ENCODE peak calls at places on chromosomes 13 and 19, in eight cellular contexts. I, M, H, A, R, V, C and T are unnamed samples.

GRCh38 chr13:88908896-88909535 is 1237.8 kb downstream of the SLITRK5 start:
- DNase-seq in M (no peak), R (no peak), I (no peak), H (no peak), V (no peak), C (no peak), A (no peak), T (peak; percentile 12)

GRCh38 chr13:53545340-53545941 is 516.8 kb downstream of the OLFM4 start:
- DNase-seq in R (no peak), M (no peak), A (no peak), C (no peak), V (no peak), H (no peak), I (peak; percentile 25), T (no peak)

GRCh38 chr13:42041017-42041683 is 7.3 kb upstream of the DGKH start:
- DNase-seq in H (peak; percentile 22), R (peak; percentile 41), I (no peak), A (peak; percentile 60), V (peak; percentile 73), C (no peak), M (no peak), T (no peak)

GRCh38 chr19:38196948-38197656 is 26.9 kb downstream of the DPF1 start:
- DNase-seq in V (no peak), H (no peak), M (no peak), C (no peak), I (no peak), R (no peak), A (no peak), T (no peak)

GRCh38 chr19:38044267-38045111 is 137.5 kb downstream of the SIPA1L3 start:
- DNase-seq in R (no peak), I (no peak), M (no peak), V (no peak), C (no peak), H (no peak), A (no peak), T (no peak)

GRCh38 chr13:26664942-26665341 is 95.6 kb downstream of the GPR12 start:
- DNase-seq in M (no peak), I (no peak), C (no peak), H (no peak), A (no peak), V (no peak), R (no peak), T (no peak)

GRCh38 chr13:33110386-33110712 is 94.1 kb downstream of the KL start:
- DNase-seq in V (no peak), C (no peak), I (no peak), H (no peak), A (no peak), M (no peak), R (no peak), T (no peak)

GRCh38 chr19:53894736-53895135 is 12.7 kb downstream of the PRKCG start:
- DNase-seq in I (no peak), R (no peak), M (no peak), C (no peak), A (no peak), V (no peak), H (no peak), T (no peak)

GRCh38 chr13:112072531-112073244 is 5.7 kb downstream of the SOX1 start:
- DNase-seq in V (no peak), R (no peak), M (no peak), A (no peak), C (no peak), H (no peak), I (no peak), T (no peak)

GRCh38 chr13:46058268-46058667 is 5.7 kb upstream of the ZC3H13 start:
- DNase-seq in C (no peak), H (no peak), A (no peak), V (no peak), R (no peak), I (no peak), M (no peak), T (no peak)

GRCh38 chr19:27774827-27775226 is 1438.1 kb downstream of the UQCRFS1 start:
- DNase-seq in C (no peak), M (peak; percentile 18), H (peak; percentile 72), I (no peak), V (no peak), A (no peak), R (no peak), T (no peak)

GRCh38 chr19:8552810-8553209 is 24.4 kb downstream of the MYO1F start:
- DNase-seq in C (no peak), H (peak; percentile 35), R (no peak), M (peak; percentile 58), I (peak; percentile 10), V (no peak), A (no peak), T (no peak)

GRCh38 chr13:50686547-50686946 is 156.9 kb downstream of the DLEU7 start:
- DNase-seq in R (no peak), A (no peak), H (no peak), V (no peak), I (no peak), C (no peak), M (no peak), T (no peak)

GRCh38 chr13:75305057-75305456 is 176.9 kb downstream of the TBC1D4 start:
- DNase-seq in H (no peak), R (peak; percentile 58), V (no peak), A (no peak), C (no peak), M (no peak), I (no peak), T (no peak)

GRCh38 chr13:29855009-29855408 is 4.6 kb upstream of the UBL3 start:
- DNase-seq in H (no peak), R (no peak), V (no peak), A (no peak), M (no peak), C (no peak), I (no peak), T (no peak)

GRCh38 chr19:55212447-55212846 is 3.1 kb upstream of the PTPRH start:
- DNase-seq in C (no peak), I (no peak), R (no peak), M (peak; percentile 64), A (no peak), V (peak; percentile 67), H (peak; percentile 66), T (no peak)

DNA sequence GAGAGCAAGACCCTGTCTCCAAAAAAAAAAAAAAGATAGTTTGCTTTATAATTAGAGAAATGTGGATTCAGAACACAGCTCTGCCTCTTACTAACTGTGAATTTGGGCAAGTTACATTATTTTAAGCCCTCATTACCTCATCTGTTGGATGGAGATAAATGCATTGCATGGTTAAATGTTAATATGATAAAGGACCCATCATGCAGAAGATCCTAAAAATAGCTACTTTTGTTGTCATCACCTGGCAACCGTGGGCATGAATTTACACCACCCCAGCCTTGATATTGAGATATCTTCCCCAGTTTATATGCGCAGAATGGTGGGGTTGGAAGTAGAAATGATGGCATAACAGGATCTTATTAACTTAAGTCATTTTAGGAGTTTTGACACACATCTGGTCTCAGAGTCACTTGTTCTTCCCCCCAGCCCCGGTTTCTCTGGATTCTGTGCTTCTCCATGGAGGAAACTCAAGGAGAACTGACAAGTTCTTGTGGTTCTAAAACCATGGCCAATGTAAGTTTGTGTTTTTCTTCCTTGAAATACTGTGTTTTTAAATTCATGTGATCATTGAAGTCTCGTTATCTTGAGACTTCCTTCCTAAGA is 8.9 kb downstream of the ZNF546 start:
- DNase-seq in M (no peak), I (no peak), V (no peak), R (no peak), C (no peak), H (no peak), A (no peak), T (no peak)
- TF ChIP-seq POLR2A in M (no peak), I (no peak), V (no peak), R (no peak), C (no peak), H (no peak), A (no peak), T (no peak)

GRCh38 chr19:42406111-42406510 is 16.0 kb upstream of the CNFN start:
- DNase-seq in M (no peak), A (no peak), V (no peak), I (no peak), R (no peak), H (no peak), C (no peak), T (no peak)
- H3K36me3 ChIP-seq in M (no peaks in the 10 kb centered on the region), A (no peaks in the 10 kb centered on the region), V (no peaks in the 10 kb centered on the region), I (no peaks in the 10 kb centered on the region), R (no peaks in the 10 kb centered on the region), H (no peaks in the 10 kb centered on the region), C (peaks cover 18% of the 10 kb centered on the region), T (no peaks in the 10 kb centered on the region)

GRCh38 chr13:80069374-80069773 is 271.6 kb downstream of the SPRY2 start:
- DNase-seq in A (no peak), V (no peak), C (no peak), R (no peak), I (no peak), M (no peak), H (no peak), T (no peak)
- TF ChIP-seq EP300 in A (no peak), V (no peak), C (no peak), R (no peak), I (no peak), M (no peak), H (no peak), T (no peak)

GRCh38 chr13:113835461-113836274 is 28.2 kb downstream of the GAS6 start:
- DNase-seq in R (no peak), M (no peak), H (no peak), V (no peak), C (no peak), A (no peak), I (no peak), T (no peak)

GRCh38 chr13:113838711-113839201 is 25.1 kb downstream of the GAS6 start:
- DNase-seq in V (no peak), A (no peak), H (no peak), R (no peak), I (no peak), M (no peak), C (no peak), T (no peak)

GRCh38 chr13:113839536-113840204 is 24.2 kb downstream of the GAS6 start:
- DNase-seq in I (no peak), R (no peak), A (peak; percentile 81), V (peak; percentile 81), H (no peak), C (no peak), M (no peak), T (no peak)

GRCh38 chr13:113836917-113837553 is 26.8 kb downstream of the GAS6 start:
- DNase-seq in A (peak; percentile 66), V (no peak), C (no peak), I (no peak), R (peak; percentile 65), M (no peak), H (no peak), T (peak; percentile 68)

DNA sequence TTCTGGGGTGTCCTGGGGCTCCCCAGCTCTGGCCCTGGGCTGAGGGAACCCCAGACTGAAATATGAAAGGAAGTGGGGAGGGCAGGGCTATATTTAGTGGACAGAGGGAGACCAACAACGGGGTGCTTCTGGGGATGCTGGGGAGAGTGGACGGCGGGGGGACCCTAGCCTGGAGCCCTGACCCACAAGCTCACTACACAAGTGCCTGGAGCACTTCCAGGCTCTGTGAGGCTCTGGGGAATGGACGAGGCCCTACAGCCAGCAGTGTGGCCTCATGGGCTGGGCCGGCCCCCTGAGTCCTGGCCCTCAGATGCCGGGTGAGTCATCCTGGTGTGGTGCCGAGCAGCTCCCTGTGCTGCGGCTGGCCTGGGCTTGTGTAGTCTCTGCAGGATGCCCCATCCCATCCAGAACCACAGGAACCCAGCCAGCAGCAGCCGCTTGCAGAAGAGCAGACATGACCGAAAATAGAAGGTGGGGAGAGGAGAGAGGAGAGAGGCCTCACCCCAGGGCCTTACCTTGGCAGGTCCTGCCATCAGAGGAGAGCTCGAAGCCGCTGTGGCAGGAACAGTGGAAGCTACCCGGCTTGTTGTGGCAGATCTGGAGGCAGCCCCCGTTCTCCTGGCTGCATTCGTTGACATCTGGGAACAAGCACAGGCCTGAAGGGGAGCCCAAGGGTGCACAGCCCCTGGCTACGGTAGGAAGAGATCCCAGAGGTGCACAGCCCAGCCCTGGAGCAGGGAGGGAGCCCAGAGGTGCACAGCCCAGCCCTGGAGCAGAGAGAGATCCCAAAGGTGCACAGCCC is 26.1 kb downstream of the GAS6 start:
- DNase-seq in V (peak; percentile 84), R (peak; percentile 96), H (peak; percentile 52), A (peak; percentile 89), C (peak; percentile 97), M (peak; percentile 55), I (no peak), T (peak; percentile 91)
- TF ChIP-seq POLR2A in V (no peak), R (no peak), H (no peak), A (no peak), C (no peak), M (no peak), I (no peak), T (no peak)